ENCODE peak calls at places on chromosomes 7 and 10, in nine cellular contexts. D is NCI-H1092 treated with DMSO at 0.1 percent for 48 hours, F is AG09309, M is fibroblast of gingiva, B is IMR-90, A is T-helper 2 cell, N is astrocyte of the spinal cord, Z is A549, E is T-cell. L is an unnamed sample.

GRCh38 chr7:103542470-103542869 is 96.5 kb upstream of the SLC26A5 start:
- DNase-seq in A (no peak), F (no peak), M (no peak), E (no peak), Z (no peak), B (no peak), N (no peak), D (no peak), L (no peak)

GRCh38 chr10:33326897-33327296 is 7.6 kb downstream of the NRP1 start:
- DNase-seq in M (peak; percentile 70), E (no peak), B (no peak), Z (no peak), F (no peak), D (no peak), N (no peak), A (no peak), L (no peak)

GRCh38 chr10:31749981-31750850 is 178.4 kb downstream of the ARHGAP12 start:
- DNase-seq in M (no peak), F (no peak), D (peak; percentile 93), E (no peak), A (no peak), N (peak; percentile 42), Z (no peak), B (no peak), L (peak; percentile 58)

GRCh38 chr7:101952355-101953247 is 135.2 kb downstream of the CUX1 start:
- DNase-seq in Z (peak; percentile 29), E (no peak), N (peak; percentile 91), A (no peak), F (peak; percentile 77), D (no peak), M (peak; percentile 73), B (peak; percentile 93), L (no peak)

GRCh38 chr7:23743226-23743625 is 33.2 kb downstream of the STK31 start:
- DNase-seq in E (no peak), N (no peak), B (no peak), M (no peak), Z (no peak), F (no peak), D (no peak), A (no peak), L (no peak)

GRCh38 chr10:62852961-62853702 is 37.0 kb upstream of the EGR2 start:
- DNase-seq in F (no peak), D (no peak), E (no peak), N (no peak), M (no peak), A (no peak), B (no peak), Z (no peak), L (no peak)

GRCh38 chr7:19107392-19108147 is 9.9 kb downstream of the TWIST1 start:
- DNase-seq in B (peak; percentile 68), E (no peak), N (peak; percentile 82), A (no peak), D (peak; percentile 55), F (no peak), Z (no peak), M (peak; percentile 83), L (no peak)

GRCh38 chr7:142754681-142755575 is 5.7 kb downstream of the PRSS1 start:
- DNase-seq in M (no peak), Z (no peak), N (peak; percentile 17), F (no peak), D (no peak), B (no peak), E (no peak), A (no peak), L (no peak)

GRCh38 chr7:77684030-77684429 is 12.2 kb upstream of the RSBN1L start:
- DNase-seq in Z (no peak), B (peak; percentile 70), F (peak; percentile 38), N (peak; percentile 83), D (no peak), M (peak; percentile 91), A (no peak), E (no peak), L (peak; percentile 49)

GRCh38 chr10:69696073-69696731 is 66.2 kb downstream of the FAM241B start:
- DNase-seq in E (no peak), Z (peak; percentile 90), M (peak; percentile 76), F (peak; percentile 73), A (no peak), D (no peak), B (peak; percentile 91), N (peak; percentile 85), L (peak; percentile 26)

GRCh38 chr7:79668292-79668691 is 214.8 kb upstream of the MAGI2 start:
- DNase-seq in F (no peak), B (no peak), Z (no peak), M (no peak), N (no peak), D (no peak), A (no peak), E (no peak), L (no peak)